ENCODE peak calls at places on chromosomes 7 and 10, in five cellular contexts. M, L, D, P and B are unnamed samples.

GRCh38 chr10:91137011-91137643 is 83.3 kb upstream of the PCGF5 start:
- DNase-seq in M (no peak), L (no peak), D (no peak), P (no peak), B (no peak)

GRCh38 chr7:112252141-112252540 is 45.6 kb downstream of the ZNF277 start:
- DNase-seq in M (no peak), L (no peak), D (no peak), P (no peak), B (no peak)

GRCh38 chr10:113802997-113803396 is 50.9 kb downstream of the DCLRE1A start:
- DNase-seq in M (no peak), L (no peak), D (no peak), P (peak; percentile 2), B (no peak)

GRCh38 chr7:126682176-126682575 is 570.6 kb downstream of the GRM8 start:
- DNase-seq in M (no peak), L (no peak), D (no peak), P (no peak), B (no peak)

GRCh38 chr7:91565499-91566331 is 301.5 kb downstream of the FZD1 start:
- DNase-seq in M (no peak), L (peak; percentile 52), D (peak; percentile 63), P (no peak), B (no peak)

GRCh38 chr7:5567810-5568209 is 144.2 kb upstream of the TNRC18 start:
- DNase-seq in M (no peak), L (no peak), D (no peak), P (no peak), B (no peak)

GRCh38 chr7:41918597-41918996 is 215.7 kb upstream of the INHBA start:
- DNase-seq in M (no peak), L (peak; percentile 91), D (peak; percentile 91), P (peak; percentile 98), B (no peak)

GRCh38 chr7:1884583-1885350 is 214.7 kb downstream of the ELFN1 start:
- DNase-seq in M (no peak), L (no peak), D (peak; percentile 16), P (peak; percentile 20), B (no peak)

GRCh38 chr7:74338366-74339108 is 49.3 kb downstream of the CLIP2 start:
- DNase-seq in M (no peak), L (no peak), D (no peak), P (no peak), B (no peak)

GRCh38 chr7:69256634-69257081 is 341.6 kb upstream of the AUTS2 start:
- DNase-seq in M (no peak), L (peak; percentile 69), D (peak; percentile 68), P (no peak), B (no peak)

GRCh38 chr7:81161459-81162075 is 242.7 kb upstream of the SEMA3C start:
- DNase-seq in M (no peak), L (peak; percentile 99), D (peak; percentile 99), P (peak; percentile 98), B (no peak)

GRCh38 chr10:6065845-6066244 is 3.7 kb upstream of the IL2RA start:
- DNase-seq in M (no peak), L (no peak), D (no peak), P (no peak), B (peak; percentile 8)

GRCh38 chr7:99029481-99030144 is 114.3 kb downstream of the SMURF1 start:
- DNase-seq in M (no peak), L (no peak), D (no peak), P (peak; percentile 35), B (no peak)

GRCh38 chr10:124802313-124802675 is 675 bp downstream of the ABRAXAS2 start:
- DNase-seq in M (no peak), L (no peak), D (no peak), P (no peak), B (no peak)

GRCh38 chr10:122140477-122140902 is 130.6 kb upstream of the BTBD16 start:
- DNase-seq in M (no peak), L (peak; percentile 49), D (peak; percentile 59), P (peak; percentile 66), B (peak; percentile 64)

GRCh38 chr7:151793991-151794507 is 82.9 kb downstream of the PRKAG2 start:
- DNase-seq in M (no peak), L (no peak), D (no peak), P (no peak), B (no peak)

GRCh38 chr10:61024801-61025201 is 80.8 kb upstream of the RHOBTB1 start:
- DNase-seq in M (peak; percentile 64), L (peak; percentile 7), D (peak; percentile 18), P (peak; percentile 16), B (peak; percentile 74)

GRCh38 chr10:124006526-124006925 is 86.9 kb downstream of the CHST15 start:
- DNase-seq in M (no peak), L (no peak), D (no peak), P (no peak), B (peak; percentile 30)

GRCh38 chr10:77940225-77940624 is 13.7 kb upstream of the DLG5 start:
- DNase-seq in M (no peak), L (no peak), D (no peak), P (no peak), B (no peak)

GRCh38 chr7:110119883-110120581 is 970.9 kb upstream of the LRRN3 start:
- DNase-seq in M (no peak), L (peak; percentile 2), D (peak; percentile 8), P (peak; percentile 18), B (peak; percentile 46)

GRCh38 chr7:131284702-131285419 is 42.8 kb upstream of the MKLN1 start:
- DNase-seq in M (peak; percentile 54), L (peak; percentile 15), D (peak; percentile 50), P (no peak), B (no peak)

GRCh38 chr10:43211030-43211429 is 55.8 kb downstream of the RASGEF1A start:
- DNase-seq in M (no peak), L (peak; percentile 34), D (peak; percentile 55), P (peak; percentile 15), B (peak; percentile 34)

GRCh38 chr10:70829543-70829942 is 13.8 kb downstream of the SGPL1 start:
- DNase-seq in M (no peak), L (no peak), D (no peak), P (no peak), B (no peak)

GRCh38 chr7:80142853-80143580 is 8.4 kb downstream of the GNAI1 start:
- DNase-seq in M (no peak), L (no peak), D (no peak), P (no peak), B (no peak)

GRCh38 chr10:129877773-129878371 is 86.2 kb downstream of the EBF3 start:
- DNase-seq in M (peak; percentile 62), L (no peak), D (no peak), P (no peak), B (peak; percentile 86)

GRCh38 chr10:16828731-16829175 is 11.5 kb upstream of the RSU1 start:
- DNase-seq in M (no peak), L (peak; percentile 86), D (peak; percentile 85), P (peak; percentile 83), B (no peak)

GRCh38 chr7:12685550-12685949 is 1.9 kb upstream of the ARL4A start:
- DNase-seq in M (peak; percentile 75), L (peak; percentile 23), D (peak; percentile 45), P (peak; percentile 33), B (peak; percentile 84)

GRCh38 chr7:157687845-157688244 is 351.0 kb downstream of the DNAJB6 start:
- DNase-seq in M (peak; percentile 46), L (no peak), D (no peak), P (no peak), B (no peak)
- H3K4me3 ChIP-seq in M (peak overlapping the region; percentile 76), L (no peak overlapping the region), D (no peak overlapping the region), P (no peak overlapping the region), B (no peak overlapping the region)

GRCh38 chr7:77197135-77197534 is 2.5 kb downstream of the FGL2 start:
- DNase-seq in M (no peak), L (no peak), D (no peak), P (no peak), B (no peak)

GRCh38 chr7:77205706-77206105 is 6.1 kb upstream of the FGL2 start:
- DNase-seq in M (no peak), L (no peak), D (no peak), P (peak; percentile 39), B (no peak)

GRCh38 chr7:77199008-77199966 is at the start of gene FGL2:
- DNase-seq in M (peak; percentile 74), L (peak; percentile 35), D (peak; percentile 44), P (peak; percentile 67), B (peak; percentile 60)

GRCh38 chr7:77200542-77200941 is 923 bp upstream of the FGL2 start:
- DNase-seq in M (no peak), L (no peak), D (no peak), P (no peak), B (no peak)

DNA sequence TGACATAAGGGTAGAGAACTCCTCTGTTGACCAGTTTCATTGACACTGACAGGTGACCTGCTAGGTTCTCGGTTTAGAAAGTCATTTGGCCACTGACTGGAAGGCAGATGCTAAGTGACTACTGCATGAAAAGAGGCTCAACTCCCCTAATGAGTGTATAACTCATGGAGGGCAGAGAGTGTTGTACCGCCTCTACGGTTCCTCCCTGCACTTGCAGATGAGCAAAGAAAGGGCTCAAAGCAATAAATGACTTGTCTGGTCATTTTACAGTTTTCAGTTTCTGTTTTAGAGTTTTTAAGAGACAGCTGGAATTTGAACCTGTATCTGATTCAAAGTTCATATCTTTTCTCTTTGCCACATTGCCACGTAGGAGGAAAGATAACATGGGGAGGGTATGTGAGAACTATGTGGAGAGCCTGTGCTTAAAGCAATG is 2.9 kb upstream of the FGL2 start:
- DNase-seq in M (no peak), L (no peak), D (no peak), P (no peak), B (no peak)
- TF ChIP-seq CTCF in M (no peak), L (no peak), D (no peak), P (no peak), B (no peak)

GRCh38 chr10:69056129-69056528 is 31.8 kb upstream of the SRGN start:
- DNase-seq in M (no peak), L (no peak), D (no peak), P (no peak), B (no peak)

GRCh38 chr10:69055241-69055640 is 32.7 kb upstream of the SRGN start:
- DNase-seq in M (no peak), L (no peak), D (no peak), P (no peak), B (no peak)

GRCh38 chr10:69057951-69058297 is 30.0 kb upstream of the SRGN start:
- DNase-seq in M (no peak), L (peak; percentile 61), D (peak; percentile 73), P (peak; percentile 50), B (no peak)

GRCh38 chr10:69056536-69057260 is 31.2 kb upstream of the SRGN start:
- DNase-seq in M (no peak), L (no peak), D (no peak), P (no peak), B (no peak)

GRCh38 chr10:69057261-69057950 is 30.5 kb upstream of the SRGN start:
- DNase-seq in M (no peak), L (no peak), D (no peak), P (no peak), B (peak; percentile 54)
- H3K9ac ChIP-seq in M (no peak overlapping the region), L (no peak overlapping the region), D (no peak overlapping the region), P (no peak overlapping the region), B (no peak overlapping the region)

GRCh38 chr7:25181537-25181936 is 46.7 kb downstream of the NPVF start:
- DNase-seq in M (no peak), L (no peak), D (no peak), P (no peak), B (no peak)

GRCh38 chr7:25179771-25180591 is 48.3 kb downstream of the NPVF start:
- DNase-seq in M (peak; percentile 92), L (peak; percentile 27), D (peak; percentile 70), P (peak; percentile 66), B (peak; percentile 99)

GRCh38 chr7:25180592-25180923 is 47.7 kb downstream of the NPVF start:
- DNase-seq in M (no peak), L (no peak), D (no peak), P (no peak), B (no peak)

GRCh38 chr7:25179325-25179724 is 49.0 kb downstream of the NPVF start:
- DNase-seq in M (no peak), L (no peak), D (no peak), P (no peak), B (no peak)

GRCh38 chr7:25180946-25181345 is 47.3 kb downstream of the NPVF start:
- DNase-seq in M (peak; percentile 8), L (no peak), D (peak; percentile 3), P (no peak), B (peak; percentile 61)
- H3K4me3 ChIP-seq in M (no peak overlapping the region), L (no peak overlapping the region), D (peak overlapping the region; percentile 57), P (no peak overlapping the region), B (no peak overlapping the region)